ENCODE peak calls at places on chromosomes 3 and 15, in five cellular contexts. G is HFFc6, D is mesothelial cell of epicardium, Y is neuronal stem cell, L is nephron progenitor cell. E is an unnamed sample.
A peak's percentile ranks its signal among the peaks of the same experiment; 100 is the strongest.

GRCh38 chr15:79673416-79674123 is 223.2 kb downstream of the MTHFS start:
- DNase-seq in G (peak; percentile 74), D (no peak), Y (no peak), L (no peak), E (peak; percentile 81)

GRCh38 chr15:35557544-35557943 is 11.6 kb upstream of the DPH6 start:
- DNase-seq in G (peak; percentile 95), D (no peak), Y (no peak), L (no peak), E (peak; percentile 88)

GRCh38 chr3:67083277-67083676 is 85.2 kb downstream of the KBTBD8 start:
- DNase-seq in G (no peak), D (no peak), Y (no peak), L (no peak), E (peak; percentile 46)

GRCh38 chr15:40879609-40880008 is 5.6 kb upstream of the RHOV start:
- DNase-seq in G (no peak), D (no peak), Y (no peak), L (no peak), E (peak; percentile 34)

GRCh38 chr3:183449791-183450190 is 21.4 kb upstream of the MCF2L2 start:
- DNase-seq in G (no peak), D (no peak), Y (no peak), L (no peak), E (peak; percentile 11)

GRCh38 chr3:55660642-55661041 is 173.5 kb upstream of the WNT5A start:
- DNase-seq in G (no peak), D (no peak), Y (no peak), L (no peak), E (no peak)

GRCh38 chr15:34647569-34648334 is 64.3 kb upstream of the GOLGA8B start:
- DNase-seq in G (no peak), D (no peak), Y (no peak), L (no peak), E (no peak)

GRCh38 chr3:148158210-148158609 is 539.5 kb upstream of the AGTR1 start:
- DNase-seq in G (no peak), D (no peak), Y (no peak), L (no peak), E (peak; percentile 59)

GRCh38 chr15:74724570-74725240 is 623 bp downstream of the CYP1A1 start:
- DNase-seq in G (no peak), D (no peak), Y (no peak), L (no peak), E (no peak)

GRCh38 chr3:12229144-12229871 is 59.6 kb upstream of the PPARG start:
- DNase-seq in G (no peak), D (no peak), Y (no peak), L (no peak), E (no peak)

GRCh38 chr3:72212396-72212795 is 427.4 kb upstream of the PROK2 start:
- DNase-seq in G (no peak), D (no peak), Y (no peak), L (no peak), E (no peak)

GRCh38 chr3:173584093-173584833 is 186.7 kb downstream of the NLGN1 start:
- DNase-seq in G (peak; percentile 56), D (no peak), Y (peak; percentile 74), L (peak; percentile 59), E (no peak)

GRCh38 chr15:89448825-89449224 is 47.6 kb downstream of the RHCG start:
- DNase-seq in G (no peak), D (no peak), Y (no peak), L (peak; percentile 21), E (no peak)

GRCh38 chr3:56467801-56468183 is 475 bp downstream of the ERC2 start:
- DNase-seq in G (no peak), D (no peak), Y (peak; percentile 29), L (peak; percentile 39), E (no peak)

E was measured in RPMI7951.